ENCODE peak calls at places on chromosome 6, in eight cellular contexts. U is AML-193, M is HFF-Myc, P is SHP77, A is KBM-7, N is endodermal cell, X is astrocyte of the hippocampus, G is endothelial cell. Q is an unnamed sample.

GRCh38 chr6:2817778-2818443 is 23.8 kb downstream of the SERPINB1 start:
- DNase-seq in M (no peak), G (no peak), U (no peak), A (no peak), N (no peak), X (peak), P (no peak), Q (no peak)

GRCh38 chr6:132190815-132191175 is 210.5 kb downstream of the MOXD1 start:
- DNase-seq in U (no peak), G (no peak), M (peak), P (no peak), N (no peak), X (peak), A (no peak), Q (no peak)

GRCh38 chr6:132505158-132505557 is 7.8 kb downstream of the STX7 start:
- DNase-seq in P (no peak), X (no peak), U (no peak), A (no peak), M (no peak), N (no peak), G (no peak), Q (no peak)

GRCh38 chr6:170165085-170165484 is 125.8 kb downstream of the DLL1 start:
- DNase-seq in U (no peak), X (no peak), P (peak), A (no peak), M (no peak), G (no peak), N (peak), Q (peak)

GRCh38 chr6:133326584-133326983 is 85.4 kb downstream of the EYA4 start:
- DNase-seq in N (no peak), A (no peak), P (peak), X (no peak), M (no peak), U (no peak), G (no peak), Q (no peak)

GRCh38 chr6:135535989-135536414 is 38.5 kb upstream of the AHI1 start:
- DNase-seq in G (peak), N (peak), A (peak), U (peak), X (peak), M (peak), P (peak), Q (no peak)

GRCh38 chr6:111601875-111602274 is 3.8 kb downstream of the TRAF3IP2 start:
- DNase-seq in G (no peak), M (no peak), X (peak), N (no peak), P (no peak), A (peak), U (peak), Q (no peak)

GRCh38 chr6:150016324-150017185 is 8.8 kb downstream of the RAET1L start:
- DNase-seq in M (peak), X (peak), U (peak), A (peak), N (peak), G (peak), P (peak), Q (no peak)

GRCh38 chr6:19052219-19052618 is 665.1 kb downstream of the RNF144B start:
- DNase-seq in X (peak), U (no peak), G (no peak), P (no peak), A (no peak), M (no peak), N (no peak), Q (no peak)

GRCh38 chr6:131288214-131288613 is 152.9 kb downstream of the AKAP7 start:
- DNase-seq in M (no peak), A (no peak), X (no peak), G (no peak), N (no peak), P (no peak), U (no peak), Q (no peak)

GRCh38 chr6:12222405-12223366 is 67.5 kb upstream of the EDN1 start:
- DNase-seq in U (no peak), N (no peak), X (peak), P (no peak), M (no peak), A (no peak), G (no peak), Q (no peak)

GRCh38 chr6:34414999-34415858 is 10.6 kb downstream of the RPS10 start:
- DNase-seq in A (peak), U (peak), P (peak), X (peak), G (peak), M (no peak), N (no peak), Q (no peak)

GRCh38 chr6:31267504-31268371 is 4.2 kb downstream of the HLA-C start:
- DNase-seq in X (no peak), M (no peak), U (no peak), G (no peak), A (no peak), N (no peak), P (no peak), Q (no peak)

GRCh38 chr6:35719830-35720733 is 16.8 kb upstream of the ARMC12 start:
- DNase-seq in U (peak), G (peak), A (peak), N (peak), M (no peak), P (no peak), X (peak), Q (peak)

GRCh38 chr6:79671605-79672266 is 40.6 kb downstream of the SH3BGRL2 start:
- DNase-seq in A (no peak), P (peak), N (peak), X (peak), M (no peak), U (no peak), G (no peak), Q (peak)

GRCh38 chr6:129432738-129433137 is 277.2 kb downstream of the ARHGAP18 start:
- DNase-seq in M (no peak), P (peak), N (no peak), G (no peak), A (no peak), X (no peak), U (no peak), Q (no peak)

GRCh38 chr6:139376604-139377218 is 2.3 kb upstream of the CITED2 start:
- DNase-seq in A (no peak), N (no peak), P (no peak), X (peak), G (no peak), M (no peak), U (no peak), Q (peak)

GRCh38 chr6:82264824-82265223 is 17.3 kb upstream of the IBTK start:
- DNase-seq in M (no peak), A (no peak), X (no peak), P (no peak), N (no peak), G (no peak), U (no peak), Q (no peak)

GRCh38 chr6:135932651-135933050 is 81.2 kb downstream of the PDE7B start:
- DNase-seq in G (no peak), N (no peak), M (no peak), P (no peak), U (no peak), X (no peak), A (no peak), Q (no peak)

GRCh38 chr6:52728394-52728793 is 34.9 kb downstream of the GSTA2 start:
- DNase-seq in G (no peak), P (no peak), U (no peak), A (no peak), N (no peak), X (peak), M (no peak), Q (no peak)

GRCh38 chr6:122753688-122754056 is 25.8 kb upstream of the FABP7 start:
- DNase-seq in X (no peak), M (no peak), A (no peak), G (no peak), N (no peak), U (no peak), P (peak), Q (no peak)

GRCh38 chr6:153511896-153512496 is 380.9 kb upstream of the RGS17 start:
- DNase-seq in X (peak), G (peak), A (peak), P (no peak), N (peak), M (peak), U (peak), Q (no peak)

GRCh38 chr6:71510057-71510713 is 221.6 kb downstream of the OGFRL1 start:
- DNase-seq in P (no peak), N (peak), M (peak), U (peak), A (peak), X (peak), G (peak), Q (peak)

GRCh38 chr6:48826318-48826595 is 636.8 kb downstream of the MMUT start:
- DNase-seq in X (no peak), P (no peak), N (no peak), U (no peak), M (no peak), A (no peak), G (no peak), Q (no peak)

GRCh38 chr6:53725791-53726575 is 60.4 kb upstream of the KLHL31 start:
- DNase-seq in A (peak), X (peak), G (peak), N (peak), U (peak), M (peak), P (peak), Q (peak)

GRCh38 chr6:24052632-24053031 is 73.4 kb upstream of the NRSN1 start:
- DNase-seq in X (peak), N (no peak), A (no peak), P (no peak), G (no peak), M (no peak), U (no peak), Q (no peak)

GRCh38 chr6:114537977-114538376 is 195.2 kb upstream of the HS3ST5 start:
- DNase-seq in X (no peak), A (no peak), G (no peak), N (no peak), P (no peak), M (no peak), U (no peak), Q (no peak)

GRCh38 chr6:137734875-137735182 is 132.2 kb upstream of the TNFAIP3 start:
- DNase-seq in A (peak), X (no peak), U (peak), N (no peak), P (no peak), G (no peak), M (no peak), Q (no peak)

GRCh38 chr6:127516676-127517273 is 2.4 kb downstream of the MTCL3 start:
- DNase-seq in A (peak), G (peak), U (peak), X (peak), P (peak), M (no peak), N (peak), Q (no peak)

Q was measured in psoas muscle.